ENCODE peak calls at places on chromosomes 5 and 9, in eight cellular contexts. One of them, this sample, is unnamed.

GRCh38 chr9:87324613-87325194 is 173.0 kb upstream of the DAPK1 start:
- DNase-seq in AG09309: no peak
- DNase-seq in dorsolateral prefrontal cortex: no peak
- DNase-seq in sigmoid colon: no peak
- DNase-seq in pancreas: no peak
- DNase-seq in Peyer's patch: no peak
- DNase-seq in type B pancreatic cell: no peak
- DNase-seq in BE2C: no peak
- DNase-seq in this sample: no peak

GRCh38 chr9:35553670-35554543 is 51.2 kb upstream of the TESK1 start:
- DNase-seq in sigmoid colon: peak
- DNase-seq in BE2C: peak
- DNase-seq in dorsolateral prefrontal cortex: peak
- DNase-seq in Peyer's patch: no peak
- DNase-seq in pancreas: peak
- DNase-seq in type B pancreatic cell: no peak
- DNase-seq in AG09309: peak
- DNase-seq in this sample: no peak

GRCh38 chr9:77712533-77713130 is 64.5 kb upstream of the GNA14 start:
- DNase-seq in AG09309: peak
- DNase-seq in type B pancreatic cell: no peak
- DNase-seq in pancreas: no peak
- DNase-seq in sigmoid colon: no peak
- DNase-seq in dorsolateral prefrontal cortex: no peak
- DNase-seq in BE2C: peak
- DNase-seq in Peyer's patch: no peak
- DNase-seq in this sample: peak

GRCh38 chr9:31045810-31046209 is 1338.6 kb upstream of the ACO1 start:
- DNase-seq in dorsolateral prefrontal cortex: no peak
- DNase-seq in sigmoid colon: no peak
- DNase-seq in AG09309: no peak
- DNase-seq in BE2C: no peak
- DNase-seq in pancreas: peak
- DNase-seq in type B pancreatic cell: no peak
- DNase-seq in Peyer's patch: no peak
- DNase-seq in this sample: no peak

GRCh38 chr9:113464672-113465271 is 1.2 kb downstream of the RGS3 start:
- DNase-seq in AG09309: no peak
- DNase-seq in pancreas: no peak
- DNase-seq in sigmoid colon: peak
- DNase-seq in dorsolateral prefrontal cortex: no peak
- DNase-seq in type B pancreatic cell: no peak
- DNase-seq in BE2C: no peak
- DNase-seq in Peyer's patch: no peak
- DNase-seq in this sample: no peak

GRCh38 chr5:32707394-32707997 is 3.6 kb upstream of the NPR3 start:
- DNase-seq in type B pancreatic cell: no peak
- DNase-seq in BE2C: no peak
- DNase-seq in pancreas: no peak
- DNase-seq in sigmoid colon: no peak
- DNase-seq in AG09309: no peak
- DNase-seq in Peyer's patch: no peak
- DNase-seq in dorsolateral prefrontal cortex: no peak
- DNase-seq in this sample: no peak

GRCh38 chr5:59007460-59008063 is 424.7 kb downstream of the RAB3C start:
- DNase-seq in sigmoid colon: no peak
- DNase-seq in pancreas: no peak
- DNase-seq in dorsolateral prefrontal cortex: no peak
- DNase-seq in type B pancreatic cell: no peak
- DNase-seq in AG09309: peak
- DNase-seq in BE2C: no peak
- DNase-seq in Peyer's patch: no peak
- DNase-seq in this sample: peak

GRCh38 chr9:103335461-103335860 is 340.3 kb downstream of the CYLC2 start:
- DNase-seq in sigmoid colon: no peak
- DNase-seq in dorsolateral prefrontal cortex: no peak
- DNase-seq in type B pancreatic cell: no peak
- DNase-seq in AG09309: no peak
- DNase-seq in Peyer's patch: no peak
- DNase-seq in pancreas: no peak
- DNase-seq in BE2C: no peak
- DNase-seq in this sample: no peak

GRCh38 chr5:45796959-45797553 is 100.9 kb upstream of the HCN1 start:
- DNase-seq in BE2C: peak
- DNase-seq in type B pancreatic cell: no peak
- DNase-seq in pancreas: no peak
- DNase-seq in sigmoid colon: no peak
- DNase-seq in Peyer's patch: no peak
- DNase-seq in AG09309: no peak
- DNase-seq in dorsolateral prefrontal cortex: no peak
- DNase-seq in this sample: no peak
- TF ChIP-seq CTCF in BE2C: peak
- TF ChIP-seq CTCF in type B pancreatic cell: peak
- TF ChIP-seq CTCF in pancreas: peak
- TF ChIP-seq CTCF in sigmoid colon: no peak
- TF ChIP-seq CTCF in Peyer's patch: no peak
- TF ChIP-seq CTCF in AG09309: peak
- TF ChIP-seq CTCF in dorsolateral prefrontal cortex: no peak
- TF ChIP-seq CTCF in this sample: peak

DNA sequence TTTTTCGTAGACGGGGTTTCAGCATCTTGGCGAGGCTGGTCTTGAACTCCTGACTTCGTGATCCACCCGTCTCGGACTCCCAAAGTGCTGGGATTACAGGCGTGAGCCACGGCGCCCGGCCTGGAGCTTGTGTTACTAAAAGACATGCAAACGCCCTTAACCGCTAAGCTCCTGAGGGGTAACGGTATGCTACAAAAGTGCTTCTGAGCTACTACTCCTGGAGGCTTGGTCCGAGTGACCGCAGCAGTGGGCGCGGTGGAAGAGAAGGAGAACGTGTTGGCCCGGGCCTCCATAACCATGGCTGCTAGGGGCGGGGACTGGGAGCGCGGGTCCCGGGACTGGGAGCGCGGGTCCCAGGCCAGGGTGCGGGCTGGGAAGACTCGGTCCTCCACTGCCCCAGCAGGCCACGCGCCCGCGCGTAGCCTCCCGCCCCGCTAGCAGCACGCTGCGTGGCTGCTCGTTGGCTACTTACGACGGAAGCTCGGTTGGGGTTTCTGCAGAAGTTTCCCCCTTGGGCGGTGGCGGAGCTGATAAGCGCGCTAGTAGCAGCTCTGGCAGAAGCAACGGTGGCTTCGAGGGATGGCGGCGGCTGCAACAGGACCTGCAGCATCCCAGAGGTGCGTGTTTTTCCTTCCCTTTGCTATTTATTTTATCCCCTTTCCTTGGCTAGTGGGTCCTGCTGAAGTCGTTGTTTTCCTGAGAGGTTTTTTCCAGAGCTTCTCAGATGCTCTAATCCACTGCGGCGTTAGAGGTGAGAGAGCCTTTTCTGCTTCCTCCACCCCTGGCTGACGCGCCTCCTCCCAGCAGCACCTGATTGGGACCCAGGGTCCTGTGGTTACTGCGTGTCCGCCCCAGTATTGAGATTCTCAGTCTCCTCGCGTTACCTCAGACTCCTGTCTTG is 69.3 kb upstream of the CCDC180 start:
- DNase-seq in dorsolateral prefrontal cortex: peak
- DNase-seq in BE2C: peak
- DNase-seq in type B pancreatic cell: peak
- DNase-seq in AG09309: peak
- DNase-seq in sigmoid colon: peak
- DNase-seq in Peyer's patch: peak
- DNase-seq in pancreas: peak
- DNase-seq in this sample: peak
- TF ChIP-seq CTCF in dorsolateral prefrontal cortex: peak
- TF ChIP-seq CTCF in BE2C: no peak
- TF ChIP-seq CTCF in type B pancreatic cell: no peak
- TF ChIP-seq CTCF in AG09309: no peak
- TF ChIP-seq CTCF in sigmoid colon: no peak
- TF ChIP-seq CTCF in Peyer's patch: no peak
- TF ChIP-seq CTCF in pancreas: no peak
- TF ChIP-seq CTCF in this sample: no peak

DNA sequence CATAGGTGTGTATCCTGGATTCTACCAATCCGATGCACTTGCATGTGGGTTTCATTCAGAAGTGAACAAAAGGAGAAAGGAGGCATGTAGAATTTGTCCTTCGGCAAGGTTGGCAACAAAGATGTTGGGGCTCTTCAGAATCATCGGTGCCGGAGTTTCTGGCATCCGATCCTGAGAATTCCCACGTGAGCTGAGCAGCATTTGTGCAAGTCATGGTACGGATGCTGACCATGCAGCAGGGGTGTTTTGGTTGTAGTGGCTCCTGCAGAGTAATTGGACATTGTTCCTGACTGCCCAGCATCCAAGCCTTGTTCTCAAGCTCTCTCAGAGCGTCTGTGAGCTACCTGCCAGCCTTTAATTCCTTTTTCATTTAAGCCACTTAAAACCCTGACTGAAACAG is 19.0 kb upstream of the POC5 start:
- DNase-seq in type B pancreatic cell: no peak
- DNase-seq in AG09309: no peak
- DNase-seq in BE2C: no peak
- DNase-seq in sigmoid colon: no peak
- DNase-seq in dorsolateral prefrontal cortex: no peak
- DNase-seq in pancreas: no peak
- DNase-seq in Peyer's patch: no peak
- DNase-seq in this sample: no peak
- TF ChIP-seq CTCF in type B pancreatic cell: no peak
- TF ChIP-seq CTCF in AG09309: no peak
- TF ChIP-seq CTCF in BE2C: no peak
- TF ChIP-seq CTCF in sigmoid colon: no peak
- TF ChIP-seq CTCF in dorsolateral prefrontal cortex: no peak
- TF ChIP-seq CTCF in pancreas: no peak
- TF ChIP-seq CTCF in Peyer's patch: no peak
- TF ChIP-seq CTCF in this sample: no peak

GRCh38 chr5:153711755-153712154 is 221.3 kb downstream of the GRIA1 start:
- DNase-seq in AG09309: no peak
- DNase-seq in sigmoid colon: no peak
- DNase-seq in type B pancreatic cell: no peak
- DNase-seq in Peyer's patch: no peak
- DNase-seq in dorsolateral prefrontal cortex: no peak
- DNase-seq in pancreas: no peak
- DNase-seq in BE2C: no peak
- DNase-seq in this sample: no peak
- TF ChIP-seq CTCF in AG09309: peak
- TF ChIP-seq CTCF in sigmoid colon: no peak
- TF ChIP-seq CTCF in type B pancreatic cell: peak
- TF ChIP-seq CTCF in Peyer's patch: no peak
- TF ChIP-seq CTCF in dorsolateral prefrontal cortex: no peak
- TF ChIP-seq CTCF in pancreas: no peak
- TF ChIP-seq CTCF in BE2C: no peak
- TF ChIP-seq CTCF in this sample: peak

GRCh38 chr9:4370501-4370900 is 70.6 kb upstream of the GLIS3 start:
- DNase-seq in sigmoid colon: no peak
- DNase-seq in BE2C: no peak
- DNase-seq in type B pancreatic cell: no peak
- DNase-seq in AG09309: no peak
- DNase-seq in dorsolateral prefrontal cortex: no peak
- DNase-seq in pancreas: no peak
- DNase-seq in Peyer's patch: no peak
- DNase-seq in this sample: no peak

GRCh38 chr9:4371108-4371507 is 71.2 kb upstream of the GLIS3 start:
- DNase-seq in Peyer's patch: no peak
- DNase-seq in AG09309: peak
- DNase-seq in BE2C: no peak
- DNase-seq in type B pancreatic cell: no peak
- DNase-seq in sigmoid colon: no peak
- DNase-seq in dorsolateral prefrontal cortex: no peak
- DNase-seq in pancreas: no peak
- DNase-seq in this sample: peak

GRCh38 chr9:4380406-4380805 is 80.5 kb upstream of the GLIS3 start:
- DNase-seq in sigmoid colon: no peak
- DNase-seq in AG09309: no peak
- DNase-seq in pancreas: no peak
- DNase-seq in Peyer's patch: no peak
- DNase-seq in BE2C: no peak
- DNase-seq in type B pancreatic cell: no peak
- DNase-seq in dorsolateral prefrontal cortex: no peak
- DNase-seq in this sample: no peak

DNA sequence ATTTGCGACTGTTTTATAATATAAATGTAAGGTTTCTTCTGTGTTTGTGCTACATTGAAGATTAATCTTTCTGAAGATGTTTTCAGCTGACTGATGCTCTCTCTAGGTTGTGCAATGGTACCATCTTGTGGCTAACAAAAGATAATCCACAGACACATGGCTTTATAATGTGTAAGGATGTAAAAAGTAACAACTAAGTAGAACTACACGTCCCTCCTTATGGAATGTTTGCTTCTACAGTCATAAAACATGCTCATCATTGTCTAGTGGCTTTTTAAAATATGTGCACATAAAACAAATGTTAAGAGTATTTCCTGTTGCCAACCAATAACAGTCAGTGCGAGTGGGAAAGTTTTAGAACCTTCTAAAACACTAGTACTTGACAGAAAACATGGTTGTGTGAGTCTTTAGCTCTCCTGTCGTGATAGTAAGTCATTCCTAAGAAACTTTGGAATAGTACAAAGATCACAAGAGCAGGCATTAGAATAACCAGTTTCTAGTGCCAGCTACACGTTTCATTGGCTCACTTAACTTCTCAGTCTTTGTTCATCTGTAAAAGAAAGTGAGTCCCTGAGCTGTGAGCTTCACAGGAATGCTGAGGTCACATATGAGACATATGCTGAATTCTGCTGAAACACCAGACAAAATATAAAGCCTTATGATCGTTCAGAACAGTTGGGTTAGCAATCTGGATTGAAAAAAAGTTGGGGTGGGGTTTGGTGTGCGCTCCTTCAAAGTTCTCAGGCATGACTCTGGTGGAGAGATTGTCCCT is 75.7 kb upstream of the GLIS3 start:
- DNase-seq in pancreas: no peak
- DNase-seq in sigmoid colon: no peak
- DNase-seq in AG09309: peak
- DNase-seq in type B pancreatic cell: no peak
- DNase-seq in Peyer's patch: no peak
- DNase-seq in dorsolateral prefrontal cortex: no peak
- DNase-seq in BE2C: no peak
- DNase-seq in this sample: no peak
- TF ChIP-seq CTCF in pancreas: peak
- TF ChIP-seq CTCF in sigmoid colon: peak
- TF ChIP-seq CTCF in AG09309: peak
- TF ChIP-seq CTCF in type B pancreatic cell: peak
- TF ChIP-seq CTCF in Peyer's patch: no peak
- TF ChIP-seq CTCF in dorsolateral prefrontal cortex: peak
- TF ChIP-seq CTCF in BE2C: peak
- TF ChIP-seq CTCF in this sample: peak